ENCODE peak calls at places on chromosomes 16 and 17, in four cellular contexts. Q, O, F and H are unnamed samples.

GRCh38 chr17:56679767-56680422 is 86.4 kb downstream of the NOG start:
- DNase-seq in Q (no peak), O (no peak), F (no peak), H (no peak)

GRCh38 chr17:82823004-82823403 is 16.8 kb downstream of the ZNF750 start:
- DNase-seq in Q (no peak), O (no peak), F (no peak), H (no peak)

GRCh38 chr17:35242158-35242804 is 591 bp upstream of the SLFN5 start:
- DNase-seq in Q (peak; percentile 82), O (peak; percentile 84), F (peak; percentile 37), H (no peak)

GRCh38 chr17:44110823-44111633 is 12.4 kb downstream of the HDAC5 start:
- DNase-seq in Q (peak; percentile 100), O (peak; percentile 99), F (peak; percentile 37), H (peak; percentile 62)

GRCh38 chr17:53336281-53336680 is 486.4 kb upstream of the KIF2B start:
- DNase-seq in Q (peak; percentile 15), O (no peak), F (no peak), H (no peak)

GRCh38 chr17:45852535-45853297 is 8.0 kb downstream of the SPPL2C start:
- DNase-seq in Q (no peak), O (peak; percentile 53), F (no peak), H (no peak)

GRCh38 chr16:85425061-85425662 is 188.0 kb upstream of the GSE1 start:
- DNase-seq in Q (peak; percentile 34), O (peak; percentile 19), F (no peak), H (no peak)

GRCh38 chr16:66408181-66409048 is 18.7 kb upstream of the BEAN1 start:
- DNase-seq in Q (no peak), O (no peak), F (no peak), H (no peak)

GRCh38 chr16:4317471-4318170 is 1.8 kb downstream of the GLIS2 start:
- DNase-seq in Q (peak; percentile 69), O (no peak), F (no peak), H (no peak)

GRCh38 chr16:52068447-52069074 is 478.4 kb downstream of the TOX3 start:
- DNase-seq in Q (no peak), O (peak; percentile 24), F (no peak), H (no peak)

GRCh38 chr17:64084086-64084939 is 45.6 kb downstream of the ERN1 start:
- DNase-seq in Q (no peak), O (peak; percentile 58), F (no peak), H (no peak)

GRCh38 chr16:9966569-9967157 is 215.6 kb downstream of the GRIN2A start:
- DNase-seq in Q (no peak), O (no peak), F (no peak), H (no peak)

GRCh38 chr17:61394630-61395408 is 4.8 kb upstream of the TBX2 start:
- DNase-seq in Q (peak; percentile 39), O (no peak), F (no peak), H (no peak)
- H3K27me3 ChIP-seq in Q (peaks cover 45% of the 10 kb centered on the region), O (peaks cover 14% of the 10 kb centered on the region), F (peaks cover 34% of the 10 kb centered on the region), H (no peaks in the 10 kb centered on the region)

GRCh38 chr17:60508384-60508980 is 17.6 kb downstream of the APPBP2 start:
- DNase-seq in Q (no peak), O (no peak), F (no peak), H (no peak)
- H3K4me3 ChIP-seq in Q (no peak overlapping the region), O (no peak overlapping the region), F (no peak overlapping the region), H (no peak overlapping the region)

DNA sequence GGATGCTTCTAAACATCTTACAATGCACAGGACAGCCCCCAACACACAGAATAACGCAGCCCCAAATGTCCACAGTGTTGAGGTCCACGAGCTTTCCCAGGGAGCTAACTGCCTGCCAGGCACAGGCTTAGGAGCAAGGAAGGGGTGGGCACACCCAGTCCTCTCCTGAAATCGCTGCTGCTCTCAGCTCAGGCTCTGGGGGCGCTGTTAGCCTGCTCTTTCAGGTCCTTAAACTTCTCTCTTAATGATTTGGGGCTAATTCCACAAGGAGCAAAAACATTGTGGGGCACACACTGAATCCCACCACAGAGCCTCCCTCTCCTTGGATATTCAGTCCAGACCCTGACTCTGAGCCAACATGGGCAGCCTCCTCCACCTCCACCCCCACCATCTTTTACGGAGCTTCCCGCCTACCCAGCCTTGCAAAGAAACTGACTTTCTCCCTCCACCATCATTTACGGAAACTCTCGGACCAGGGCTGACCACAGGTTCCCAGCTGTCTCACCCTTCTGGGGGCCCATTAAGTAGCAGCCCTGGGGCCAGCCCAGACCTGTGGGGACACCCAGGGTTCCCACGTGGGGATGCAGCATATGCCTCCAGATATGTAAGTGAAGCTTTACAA is 1.1 kb downstream of the CD300H start:
- DNase-seq in Q (no peak), O (no peak), F (no peak), H (no peak)
- TF ChIP-seq CTCF in Q (peak; percentile 44), O (peak; percentile 25), F (peak; percentile 70), H (peak; percentile 29)

DNA sequence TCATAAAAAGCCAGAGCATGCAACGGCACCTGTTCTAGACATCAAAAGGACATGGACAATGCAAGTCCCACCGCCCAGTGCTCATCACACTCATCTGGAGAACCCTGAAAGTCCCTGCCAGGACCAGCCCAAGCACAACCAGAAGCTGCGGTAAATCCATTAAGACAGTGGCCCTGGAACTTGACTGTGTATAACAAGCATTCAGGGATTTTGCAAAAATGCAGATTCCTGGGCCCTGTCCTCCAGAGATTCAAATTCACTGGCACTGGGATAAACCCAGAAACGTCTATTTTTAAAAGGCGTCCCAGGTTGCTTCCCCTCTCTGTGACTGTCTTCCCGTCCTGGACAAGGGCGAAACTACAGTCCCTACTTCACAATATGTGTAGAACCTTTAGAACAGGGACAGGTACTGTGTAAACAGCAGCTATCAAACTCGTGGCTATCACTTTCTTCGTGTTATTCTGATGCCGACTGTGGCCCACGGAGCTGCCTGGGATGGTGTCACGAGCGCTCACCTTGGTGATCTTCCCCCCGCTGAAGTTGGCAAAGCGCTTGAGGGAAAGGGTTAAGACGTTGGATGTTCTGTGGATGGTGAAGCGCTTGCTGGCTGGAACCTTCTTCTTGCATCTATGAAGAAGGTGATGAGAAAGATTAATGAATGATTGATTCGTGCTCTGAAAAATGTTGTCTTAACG is 22.3 kb downstream of the USP36 start:
- DNase-seq in Q (peak; percentile 38), O (no peak), F (no peak), H (no peak)
- H3K27me3 ChIP-seq in Q (no peaks in the 10 kb centered on the region), O (no peaks in the 10 kb centered on the region), F (no peaks in the 10 kb centered on the region), H (no peaks in the 10 kb centered on the region)